ENCODE peak calls at places on chromosome 3, in nine cellular contexts. B, W, Y, P, R, V, D, M and N are unnamed samples.

GRCh38 chr3:34298668-34299067 is 500.2 kb downstream of the PDCD6IP start:
- DNase-seq in B (no peak), W (no peak), Y (no peak), P (no peak), R (no peak), V (no peak), D (no peak), M (no peak), N (no peak)

GRCh38 chr3:42122261-42123011 is 31.3 kb downstream of the TRAK1 start:
- DNase-seq in B (no peak), W (no peak), Y (peak), P (no peak), R (no peak), V (no peak), D (no peak), M (no peak), N (no peak)

GRCh38 chr3:134253475-134254231 is 3.0 kb upstream of the RYK start:
- DNase-seq in B (no peak), W (no peak), Y (no peak), P (no peak), R (no peak), V (no peak), D (no peak), M (no peak), N (no peak)

GRCh38 chr3:107241217-107241616 is 136.0 kb upstream of the CCDC54 start:
- DNase-seq in B (peak), W (peak), Y (no peak), P (no peak), R (peak), V (peak), D (no peak), M (no peak), N (no peak)

GRCh38 chr3:108006077-108006675 is 84.7 kb downstream of the CD47 start:
- DNase-seq in B (no peak), W (peak), Y (peak), P (no peak), R (peak), V (peak), D (peak), M (no peak), N (no peak)

GRCh38 chr3:129022114-129022994 is 21.2 kb downstream of the EFCC1 start:
- DNase-seq in B (no peak), W (no peak), Y (no peak), P (no peak), R (peak), V (peak), D (no peak), M (no peak), N (no peak)

GRCh38 chr3:151382671-151383070 is 1.9 kb downstream of the P2RY12 start:
- DNase-seq in B (no peak), W (no peak), Y (no peak), P (no peak), R (no peak), V (no peak), D (no peak), M (no peak), N (no peak)

GRCh38 chr3:63864008-63864871 is 573 bp downstream of the ATXN7 start:
- DNase-seq in B (no peak), W (no peak), Y (no peak), P (no peak), R (peak), V (peak), D (peak), M (peak), N (peak)

GRCh38 chr3:8709801-8710524 is 23.6 kb upstream of the CAV3 start:
- DNase-seq in B (no peak), W (no peak), Y (no peak), P (peak), R (peak), V (no peak), D (no peak), M (no peak), N (no peak)

GRCh38 chr3:180855364-180855763 is 57.1 kb upstream of the FXR1 start:
- DNase-seq in B (no peak), W (no peak), Y (no peak), P (peak), R (no peak), V (no peak), D (peak), M (no peak), N (no peak)

GRCh38 chr3:189853906-189854305 is 222.7 kb downstream of the TP63 start:
- DNase-seq in B (no peak), W (peak), Y (no peak), P (no peak), R (no peak), V (no peak), D (no peak), M (no peak), N (no peak)

GRCh38 chr3:126396536-126396935 is 1.8 kb downstream of the CFAP100 start:
- DNase-seq in B (no peak), W (no peak), Y (no peak), P (no peak), R (no peak), V (no peak), D (no peak), M (no peak), N (no peak)

GRCh38 chr3:67609709-67610108 is 44.7 kb downstream of the SUCLG2 start:
- DNase-seq in B (no peak), W (no peak), Y (no peak), P (no peak), R (no peak), V (no peak), D (no peak), M (no peak), N (no peak)

GRCh38 chr3:57820479-57820878 is 64.4 kb downstream of the SLMAP start:
- DNase-seq in B (no peak), W (no peak), Y (no peak), P (no peak), R (no peak), V (no peak), D (no peak), M (no peak), N (no peak)

GRCh38 chr3:195900426-195901355 is 7.7 kb downstream of the TNK2 start:
- DNase-seq in B (no peak), W (no peak), Y (no peak), P (no peak), R (peak), V (peak), D (no peak), M (peak), N (no peak)

GRCh38 chr3:193391902-193392301 is 13.3 kb upstream of the ATP13A5 start:
- DNase-seq in B (no peak), W (peak), Y (peak), P (no peak), R (no peak), V (no peak), D (peak), M (no peak), N (no peak)

GRCh38 chr3:100634493-100635272 is 25.3 kb downstream of the ADGRG7 start:
- DNase-seq in B (peak), W (peak), Y (no peak), P (no peak), R (peak), V (peak), D (peak), M (no peak), N (peak)

GRCh38 chr3:122245513-122246174 is 62.2 kb downstream of the CASR start:
- DNase-seq in B (no peak), W (no peak), Y (peak), P (no peak), R (no peak), V (no peak), D (no peak), M (no peak), N (no peak)

GRCh38 chr3:31980530-31981205 is 394 bp downstream of the OSBPL10 start:
- DNase-seq in B (peak), W (peak), Y (no peak), P (peak), R (peak), V (peak), D (peak), M (peak), N (peak)

GRCh38 chr3:187227658-187228258 is 30.5 kb downstream of the RTP1 start:
- DNase-seq in B (no peak), W (peak), Y (no peak), P (no peak), R (no peak), V (no peak), D (no peak), M (no peak), N (no peak)

GRCh38 chr3:144265527-144266100 is 294.0 kb downstream of the DIPK2A start:
- DNase-seq in B (no peak), W (no peak), Y (no peak), P (no peak), R (no peak), V (no peak), D (peak), M (no peak), N (no peak)